ENCODE peak calls at places on chromosomes 4 and X, in five cellular contexts. One of them, this sample, is unnamed. For H3K9me3 and H3K4me1, the result is how much of the 10 kb centered on the place peaks cover.

GRCh38 chr4:13340672-13341071 is 143.5 kb downstream of the RAB28 start:
- DNase-seq in fibroblast of lung: no peak
- DNase-seq in cardiac muscle cell: no peak
- DNase-seq in H9: no peak
- DNase-seq in CD8-positive, alpha-beta T cell: no peak
- DNase-seq in this sample: no peak

GRCh38 chr4:80035336-80035735 is 37.7 kb downstream of the ANTXR2 start:
- DNase-seq in fibroblast of lung: no peak
- DNase-seq in cardiac muscle cell: no peak
- DNase-seq in H9: no peak
- DNase-seq in CD8-positive, alpha-beta T cell: no peak
- DNase-seq in this sample: no peak

GRCh38 chr4:138645289-138645688 is 370.3 kb upstream of the NOCT start:
- DNase-seq in fibroblast of lung: peak
- DNase-seq in cardiac muscle cell: no peak
- DNase-seq in H9: no peak
- DNase-seq in CD8-positive, alpha-beta T cell: no peak
- DNase-seq in this sample: no peak

GRCh38 chr4:112916868-112917267 is 132.6 kb upstream of the ANK2 start:
- DNase-seq in fibroblast of lung: peak
- DNase-seq in cardiac muscle cell: peak
- DNase-seq in H9: no peak
- DNase-seq in CD8-positive, alpha-beta T cell: no peak
- DNase-seq in this sample: no peak

GRCh38 chr4:113436360-113436759 is 325.2 kb downstream of the CAMK2D start:
- DNase-seq in fibroblast of lung: peak
- DNase-seq in cardiac muscle cell: peak
- DNase-seq in H9: no peak
- DNase-seq in CD8-positive, alpha-beta T cell: no peak
- DNase-seq in this sample: no peak

GRCh38 chr4:52350926-52351325 is 299.8 kb downstream of the SPATA18 start:
- DNase-seq in fibroblast of lung: no peak
- DNase-seq in cardiac muscle cell: no peak
- DNase-seq in H9: no peak
- DNase-seq in CD8-positive, alpha-beta T cell: no peak
- DNase-seq in this sample: no peak

GRCh38 chr4:147590249-147590920 is 26.8 kb upstream of the TMEM184C start:
- DNase-seq in fibroblast of lung: peak
- DNase-seq in cardiac muscle cell: peak
- DNase-seq in H9: peak
- DNase-seq in CD8-positive, alpha-beta T cell: peak
- DNase-seq in this sample: peak

GRCh38 chr4:48642421-48643144 is 137.5 kb downstream of the FRYL start:
- DNase-seq in fibroblast of lung: peak
- DNase-seq in cardiac muscle cell: peak
- DNase-seq in H9: no peak
- DNase-seq in CD8-positive, alpha-beta T cell: no peak
- DNase-seq in this sample: no peak

GRCh38 chr4:70969076-70969475 is 24.4 kb upstream of the DCK start:
- DNase-seq in fibroblast of lung: peak
- DNase-seq in cardiac muscle cell: no peak
- DNase-seq in H9: no peak
- DNase-seq in CD8-positive, alpha-beta T cell: no peak
- DNase-seq in this sample: no peak

GRCh38 chr4:40196260-40196659 is 571 bp upstream of the RHOH start:
- DNase-seq in fibroblast of lung: no peak
- DNase-seq in cardiac muscle cell: no peak
- DNase-seq in H9: no peak
- DNase-seq in CD8-positive, alpha-beta T cell: no peak
- DNase-seq in this sample: no peak

GRCh38 chr4:133156096-133156495 is 7.0 kb downstream of the PCDH10 start:
- DNase-seq in fibroblast of lung: peak
- DNase-seq in cardiac muscle cell: no peak
- DNase-seq in H9: no peak
- DNase-seq in CD8-positive, alpha-beta T cell: no peak
- DNase-seq in this sample: no peak

GRCh38 chr4:27930976-27931375 is 1070.3 kb downstream of the STIM2 start:
- DNase-seq in fibroblast of lung: no peak
- DNase-seq in cardiac muscle cell: no peak
- DNase-seq in H9: no peak
- DNase-seq in CD8-positive, alpha-beta T cell: no peak
- DNase-seq in this sample: no peak

GRCh38 chr4:109614466-109614865 is 54.4 kb downstream of the MCUB start:
- DNase-seq in fibroblast of lung: no peak
- DNase-seq in cardiac muscle cell: peak
- DNase-seq in H9: no peak
- DNase-seq in CD8-positive, alpha-beta T cell: no peak
- DNase-seq in this sample: no peak

GRCh38 chr4:26786916-26787315 is 73.7 kb upstream of the STIM2 start:
- DNase-seq in fibroblast of lung: no peak
- DNase-seq in cardiac muscle cell: no peak
- DNase-seq in H9: no peak
- DNase-seq in CD8-positive, alpha-beta T cell: no peak
- DNase-seq in this sample: no peak

GRCh38 chr4:153419029-153419428 is 47.1 kb upstream of the TMEM131L start:
- DNase-seq in fibroblast of lung: no peak
- DNase-seq in cardiac muscle cell: peak
- DNase-seq in H9: no peak
- DNase-seq in CD8-positive, alpha-beta T cell: no peak
- DNase-seq in this sample: no peak

DNA sequence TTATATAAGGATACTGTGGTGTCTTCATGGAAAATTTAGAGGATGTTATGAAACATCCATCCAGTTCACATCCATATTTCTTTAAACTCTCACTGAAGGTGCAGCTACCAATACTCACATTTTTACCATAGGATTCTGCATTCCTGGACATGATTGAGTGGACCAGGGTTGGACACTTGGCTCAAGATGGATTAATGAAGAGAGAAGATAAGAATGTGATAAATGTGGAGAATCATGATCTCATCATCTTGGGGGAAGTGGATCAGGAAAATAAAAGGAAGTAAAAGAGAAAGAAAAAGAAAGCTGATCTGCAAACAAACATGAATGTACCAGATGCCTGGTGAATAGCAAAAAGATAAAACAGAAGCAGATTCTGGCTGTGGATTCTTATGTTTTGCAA is 175.4 kb downstream of the NPFFR2 start:
- DNase-seq in fibroblast of lung: no peak
- DNase-seq in cardiac muscle cell: no peak
- DNase-seq in H9: no peak
- DNase-seq in CD8-positive, alpha-beta T cell: no peak
- DNase-seq in this sample: no peak
- TF ChIP-seq CTCF in fibroblast of lung: no peak
- TF ChIP-seq CTCF in cardiac muscle cell: no peak
- TF ChIP-seq CTCF in H9: no peak
- TF ChIP-seq CTCF in CD8-positive, alpha-beta T cell: no peak
- TF ChIP-seq CTCF in this sample: no peak

GRCh38 chr4:114561590-114561989 is 37.0 kb upstream of the UGT8 start:
- DNase-seq in fibroblast of lung: no peak
- DNase-seq in cardiac muscle cell: no peak
- DNase-seq in H9: no peak
- DNase-seq in CD8-positive, alpha-beta T cell: no peak
- DNase-seq in this sample: no peak

GRCh38 chr4:114563536-114564315 is 34.9 kb upstream of the UGT8 start:
- DNase-seq in fibroblast of lung: peak
- DNase-seq in cardiac muscle cell: peak
- DNase-seq in H9: no peak
- DNase-seq in CD8-positive, alpha-beta T cell: no peak
- DNase-seq in this sample: no peak

GRCh38 chr4:114562176-114562904 is 36.3 kb upstream of the UGT8 start:
- DNase-seq in fibroblast of lung: no peak
- DNase-seq in cardiac muscle cell: no peak
- DNase-seq in H9: peak
- DNase-seq in CD8-positive, alpha-beta T cell: no peak
- DNase-seq in this sample: no peak

GRCh38 chr4:114558446-114559020 is 40.1 kb upstream of the UGT8 start:
- DNase-seq in fibroblast of lung: peak
- DNase-seq in cardiac muscle cell: no peak
- DNase-seq in H9: no peak
- DNase-seq in CD8-positive, alpha-beta T cell: no peak
- DNase-seq in this sample: no peak
- H3K9me3 ChIP-seq in fibroblast of lung: under half
- H3K9me3 ChIP-seq in cardiac muscle cell: under half
- H3K9me3 ChIP-seq in H9: under half
- H3K9me3 ChIP-seq in CD8-positive, alpha-beta T cell: under half
- H3K9me3 ChIP-seq in this sample: under half

DNA sequence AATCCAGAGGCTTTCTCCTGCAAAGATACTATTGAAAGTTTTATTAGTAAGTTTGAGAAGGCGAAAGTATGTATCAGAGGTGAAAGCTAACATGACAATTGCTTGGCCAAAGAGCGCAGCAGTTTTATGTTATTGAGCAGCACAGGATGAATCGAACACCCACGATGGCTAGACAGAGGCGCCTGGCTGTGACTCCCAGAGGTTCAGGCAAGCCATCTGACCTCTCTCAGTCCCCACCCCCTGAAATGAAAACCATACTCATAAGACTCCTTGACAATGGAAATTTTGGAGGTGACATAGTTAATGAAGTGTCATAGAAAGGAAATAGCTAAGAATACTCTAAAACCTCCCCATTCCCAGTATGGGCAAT is 70.6 kb downstream of the MGST2 start:
- DNase-seq in fibroblast of lung: no peak
- DNase-seq in cardiac muscle cell: no peak
- DNase-seq in H9: no peak
- DNase-seq in CD8-positive, alpha-beta T cell: no peak
- DNase-seq in this sample: no peak
- H3K4me1 ChIP-seq in fibroblast of lung: under half
- H3K4me1 ChIP-seq in cardiac muscle cell: half or more
- H3K4me1 ChIP-seq in H9: under half
- H3K4me1 ChIP-seq in CD8-positive, alpha-beta T cell: under half
- H3K4me1 ChIP-seq in this sample: under half

GRCh38 chr4:69875576-69875975 is 15.6 kb upstream of the SULT1E1 start:
- DNase-seq in fibroblast of lung: no peak
- DNase-seq in cardiac muscle cell: no peak
- DNase-seq in H9: no peak
- DNase-seq in CD8-positive, alpha-beta T cell: no peak
- DNase-seq in this sample: no peak
- TF ChIP-seq CTCF in fibroblast of lung: no peak
- TF ChIP-seq CTCF in cardiac muscle cell: no peak
- TF ChIP-seq CTCF in H9: no peak
- TF ChIP-seq CTCF in CD8-positive, alpha-beta T cell: no peak
- TF ChIP-seq CTCF in this sample: no peak

GRCh38 chr4:242121-242848 is 63.0 kb downstream of the ZNF732 start:
- DNase-seq in fibroblast of lung: peak
- DNase-seq in cardiac muscle cell: peak
- DNase-seq in H9: peak
- DNase-seq in CD8-positive, alpha-beta T cell: peak
- DNase-seq in this sample: peak
- H3K9me3 ChIP-seq in fibroblast of lung: under half
- H3K9me3 ChIP-seq in cardiac muscle cell: under half
- H3K9me3 ChIP-seq in H9: under half
- H3K9me3 ChIP-seq in CD8-positive, alpha-beta T cell: under half
- H3K9me3 ChIP-seq in this sample: under half

GRCh38 chr4:107989162-107989536 is 540 bp upstream of the HADH start:
- DNase-seq in fibroblast of lung: no peak
- DNase-seq in cardiac muscle cell: no peak
- DNase-seq in H9: no peak
- DNase-seq in CD8-positive, alpha-beta T cell: no peak
- DNase-seq in this sample: no peak

GRCh38 chr4:107991945-107992625 is 2.4 kb downstream of the HADH start:
- DNase-seq in fibroblast of lung: peak
- DNase-seq in cardiac muscle cell: peak
- DNase-seq in H9: no peak
- DNase-seq in CD8-positive, alpha-beta T cell: no peak
- DNase-seq in this sample: no peak

GRCh38 chr4:107987916-107988762 is 1.6 kb upstream of the HADH start:
- DNase-seq in fibroblast of lung: no peak
- DNase-seq in cardiac muscle cell: no peak
- DNase-seq in H9: no peak
- DNase-seq in CD8-positive, alpha-beta T cell: no peak
- DNase-seq in this sample: no peak

GRCh38 chr4:107988763-107989035 is 990 bp upstream of the HADH start:
- DNase-seq in fibroblast of lung: no peak
- DNase-seq in cardiac muscle cell: no peak
- DNase-seq in H9: no peak
- DNase-seq in CD8-positive, alpha-beta T cell: no peak
- DNase-seq in this sample: no peak

DNA sequence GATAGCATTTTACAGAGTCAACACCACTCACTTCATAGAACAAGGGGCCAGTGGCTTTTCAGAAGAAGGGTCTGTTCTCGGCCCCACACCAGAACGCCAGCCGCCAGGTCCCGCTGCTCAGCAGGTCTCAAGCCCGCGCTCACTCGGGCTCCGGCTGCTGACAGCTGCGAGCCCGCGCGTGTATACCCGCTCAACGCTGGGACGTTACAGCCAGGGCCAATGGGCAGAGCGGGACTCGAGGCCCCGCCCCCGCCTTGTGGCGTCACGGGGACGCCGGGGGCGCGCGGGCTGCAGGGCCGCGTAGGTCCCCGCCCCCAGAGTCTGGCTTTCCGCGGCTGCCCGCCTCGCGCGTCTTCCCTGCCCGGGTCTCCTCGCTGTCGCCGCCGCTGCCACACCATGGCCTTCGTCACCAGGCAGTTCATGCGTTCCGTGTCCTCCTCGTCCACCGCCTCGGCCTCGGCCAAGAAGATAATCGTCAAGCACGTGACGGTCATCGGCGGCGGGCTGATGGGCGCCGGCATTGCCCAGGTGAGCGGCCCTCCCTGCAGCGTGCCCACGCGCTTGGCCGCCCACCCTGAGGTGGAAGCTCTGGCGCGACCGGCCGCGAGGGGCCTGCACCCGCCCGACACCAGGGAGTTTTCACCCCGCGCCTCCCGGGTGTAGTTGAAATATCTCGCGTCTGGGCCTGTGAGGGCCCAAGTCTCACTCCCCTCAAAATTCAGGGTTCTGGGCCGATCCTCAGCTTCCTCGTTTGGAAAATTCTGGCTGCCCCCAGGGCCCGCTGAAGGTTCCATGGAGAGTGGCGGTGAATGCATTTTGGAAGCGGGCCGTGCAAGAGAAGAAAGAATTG is at the start of gene HADH:
- DNase-seq in fibroblast of lung: peak
- DNase-seq in cardiac muscle cell: peak
- DNase-seq in H9: peak
- DNase-seq in CD8-positive, alpha-beta T cell: peak
- DNase-seq in this sample: peak
- H3K4me1 ChIP-seq in fibroblast of lung: under half
- H3K4me1 ChIP-seq in cardiac muscle cell: under half
- H3K4me1 ChIP-seq in H9: under half
- H3K4me1 ChIP-seq in CD8-positive, alpha-beta T cell: under half
- H3K4me1 ChIP-seq in this sample: under half

DNA sequence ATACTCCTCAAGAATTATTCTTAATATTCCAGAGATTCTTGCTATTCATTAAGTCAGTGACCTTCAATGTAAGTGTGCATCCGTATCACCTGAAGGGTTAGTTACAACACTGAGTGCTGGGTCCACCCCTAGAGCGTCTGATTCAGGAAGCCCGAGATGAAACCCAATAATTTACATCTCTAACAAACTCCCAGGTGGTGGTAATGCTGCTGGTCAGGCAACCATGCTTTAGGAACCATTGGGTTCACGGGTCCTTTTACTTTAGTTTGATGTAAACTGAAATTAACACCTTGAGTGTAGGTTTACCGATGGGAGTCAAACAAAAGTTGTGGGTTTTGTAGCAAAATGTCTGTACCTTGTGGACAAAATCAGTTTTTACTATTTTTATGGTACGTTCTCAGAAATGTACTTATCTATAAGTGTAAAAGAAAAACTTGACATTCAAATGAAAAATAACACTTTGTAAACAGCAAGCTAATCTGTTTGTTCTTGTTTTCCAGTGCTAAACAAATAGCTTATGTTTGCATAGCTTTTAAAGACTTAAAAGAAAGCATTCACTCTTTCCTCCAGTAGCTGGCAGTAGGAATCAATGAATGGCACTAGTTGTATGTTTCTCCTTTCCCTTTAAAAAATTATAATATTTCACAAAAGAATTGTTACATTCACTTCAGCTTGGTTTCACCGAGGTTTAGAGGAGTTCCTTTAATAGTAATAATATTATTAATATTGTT is 32.7 kb downstream of the ACE2 start:
- DNase-seq in fibroblast of lung: no peak
- DNase-seq in cardiac muscle cell: peak
- DNase-seq in H9: no peak
- DNase-seq in CD8-positive, alpha-beta T cell: no peak
- DNase-seq in this sample: no peak
- TF ChIP-seq CTCF in fibroblast of lung: peak
- TF ChIP-seq CTCF in cardiac muscle cell: peak
- TF ChIP-seq CTCF in H9: peak
- TF ChIP-seq CTCF in CD8-positive, alpha-beta T cell: no peak
- TF ChIP-seq CTCF in this sample: no peak